ENCODE peak calls at places on chromosomes 1 and 21, in six cellular contexts. T, P, E, M, H and J are unnamed samples.

GRCh38 chr1:83791821-83792437 is 207.0 kb downstream of the TTLL7 start:
- DNase-seq in P (no peak), H (no peak), E (peak; percentile 83), T (no peak), M (peak; percentile 0), J (no peak)

GRCh38 chr21:16196521-16197208 is 466.9 kb downstream of the USP25 start:
- DNase-seq in P (no peak), T (no peak), H (no peak), E (peak; percentile 17), M (no peak), J (no peak)

GRCh38 chr1:76247261-76247852 is 172.8 kb downstream of the ST6GALNAC3 start:
- DNase-seq in E (no peak), M (no peak), H (peak; percentile 69), T (no peak), P (peak; percentile 35), J (no peak)

GRCh38 chr1:35535243-35535642 is 22.0 kb downstream of the KIAA0319L start:
- DNase-seq in M (peak; percentile 7), H (no peak), E (no peak), T (no peak), P (no peak), J (no peak)

GRCh38 chr21:15442743-15443142 is 287.0 kb upstream of the USP25 start:
- DNase-seq in H (no peak), T (no peak), E (peak; percentile 12), M (no peak), P (no peak), J (no peak)

GRCh38 chr21:29245104-29245643 is 53.5 kb upstream of the BACH1 start:
- DNase-seq in P (no peak), E (peak; percentile 79), T (no peak), H (no peak), M (peak; percentile 61), J (no peak)

GRCh38 chr1:47703161-47703825 is 265.4 kb downstream of the FOXD2 start:
- DNase-seq in P (no peak), H (no peak), M (no peak), E (no peak), T (no peak), J (no peak)

GRCh38 chr21:15051652-15052554 is 12.9 kb downstream of the NRIP1 start:
- DNase-seq in E (peak; percentile 55), P (no peak), H (peak; percentile 12), M (peak; percentile 47), T (no peak), J (no peak)

GRCh38 chr1:228108742-228109072 is 392 bp downstream of the MRPL55 start:
- DNase-seq in H (no peak), M (no peak), E (no peak), T (no peak), P (no peak), J (no peak)

GRCh38 chr1:24191860-24192259 is 4.8 kb upstream of the IFNLR1 start:
- DNase-seq in H (no peak), T (no peak), E (peak; percentile 84), M (peak; percentile 66), P (no peak), J (no peak)

GRCh38 chr21:27649746-27650145 is 682.9 kb upstream of the ADAMTS5 start:
- DNase-seq in E (no peak), M (peak; percentile 70), H (no peak), P (no peak), T (no peak), J (no peak)

GRCh38 chr1:225919906-225920305 is 4.1 kb downstream of the PYCR2 start:
- DNase-seq in M (peak; percentile 77), E (peak; percentile 61), P (no peak), T (no peak), H (no peak), J (no peak)

GRCh38 chr1:166858726-166859419 is 17.2 kb downstream of the TADA1 start:
- DNase-seq in T (no peak), E (no peak), P (no peak), H (no peak), M (no peak), J (no peak)

GRCh38 chr1:57947471-57947870 is 523.6 kb upstream of the DAB1 start:
- DNase-seq in M (no peak), E (no peak), H (no peak), P (no peak), T (no peak), J (no peak)

GRCh38 chr1:208137144-208137682 is 107.0 kb downstream of the PLXNA2 start:
- DNase-seq in H (no peak), M (peak; percentile 56), T (no peak), E (no peak), P (no peak), J (no peak)

GRCh38 chr1:47403321-47403720 is 12.8 kb upstream of the FOXE3 start:
- DNase-seq in H (no peak), T (no peak), M (no peak), E (no peak), P (no peak), J (no peak)

GRCh38 chr1:21935891-21936365 is 1.2 kb downstream of the HSPG2 start:
- DNase-seq in P (no peak), E (peak; percentile 35), T (no peak), M (no peak), H (peak; percentile 60), J (no peak)

GRCh38 chr1:167805041-167805556 is 83.3 kb downstream of the MPZL1 start:
- DNase-seq in P (no peak), H (no peak), T (no peak), E (no peak), M (no peak), J (no peak)

GRCh38 chr1:150152772-150153461 is 3.2 kb downstream of the PLEKHO1 start:
- DNase-seq in M (peak; percentile 86), T (no peak), P (no peak), H (peak; percentile 42), E (peak; percentile 85), J (no peak)

DNA sequence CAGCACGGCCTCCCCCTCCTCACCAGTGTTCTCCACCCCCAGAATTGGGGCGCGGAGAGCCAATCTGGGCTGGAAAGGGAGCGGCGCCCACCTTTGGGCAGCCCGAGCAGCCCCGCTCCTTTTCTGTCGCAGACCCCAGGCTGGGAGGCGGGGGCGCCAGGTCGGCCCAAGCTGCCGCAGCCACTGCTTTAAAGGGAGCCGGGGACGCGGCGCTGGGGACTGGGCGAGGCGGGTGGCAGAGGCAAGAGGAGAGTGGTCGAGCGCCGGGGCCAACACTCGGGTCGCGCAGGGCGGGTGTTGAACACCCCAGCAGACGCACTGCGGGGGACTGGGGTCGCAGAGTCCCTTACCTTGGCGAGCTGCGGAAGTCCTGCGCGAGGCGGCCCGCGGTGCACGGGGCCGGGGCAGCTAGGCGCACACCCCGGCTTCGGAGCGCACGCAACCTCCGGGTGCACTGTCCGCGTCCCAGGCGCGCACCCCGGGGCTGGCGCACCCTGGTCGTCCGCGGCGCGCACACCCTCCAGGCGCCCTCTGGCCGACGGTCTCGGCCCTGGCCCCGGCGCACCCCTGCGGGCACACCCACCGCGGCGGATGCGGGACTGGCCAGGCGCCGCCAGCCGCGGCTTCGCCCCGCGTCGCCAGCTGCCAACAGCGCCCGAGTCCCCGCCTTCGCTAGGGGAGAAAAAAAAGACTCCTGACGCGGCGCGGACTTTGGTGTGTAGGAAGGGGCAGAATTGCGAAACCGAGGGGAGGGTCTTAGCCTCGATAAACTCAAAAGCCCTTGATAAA is at the start of gene KANK4:
- DNase-seq in M (no peak), E (no peak), H (peak; percentile 40), P (no peak), T (no peak), J (peak; percentile 54)
- H2AK5ac ChIP-seq in M (no peak within 1 kb of the TSS), E (no peak within 1 kb of the TSS), H (no peak within 1 kb of the TSS), P (no peak within 1 kb of the TSS), T (no peak within 1 kb of the TSS), J (no peak within 1 kb of the TSS)

GRCh38 chr1:173431663-173432045 is 45.5 kb upstream of the PRDX6 start:
- DNase-seq in P (no peak), H (no peak), T (no peak), E (no peak), M (peak; percentile 41), J (no peak)

GRCh38 chr1:173430707-173431662 is 46.1 kb upstream of the PRDX6 start:
- DNase-seq in M (peak; percentile 88), E (peak; percentile 89), P (peak; percentile 93), H (peak; percentile 96), T (peak; percentile 87), J (peak; percentile 86)

GRCh38 chr1:173427146-173428054 is 49.7 kb upstream of the PRDX6 start:
- DNase-seq in P (no peak), E (no peak), H (no peak), M (no peak), T (no peak), J (no peak)

GRCh38 chr1:173432331-173432730 is 44.8 kb upstream of the PRDX6 start:
- DNase-seq in M (no peak), E (no peak), T (no peak), H (no peak), P (no peak), J (no peak)

GRCh38 chr1:173429517-173430477 is 47.3 kb upstream of the PRDX6 start:
- DNase-seq in H (peak; percentile 90), M (peak; percentile 96), P (peak; percentile 66), T (peak; percentile 15), E (peak; percentile 94), J (peak; percentile 82)
- H2AK5ac ChIP-seq in H (no peak overlapping the region), M (peak overlapping the region; percentile 72), P (no peak overlapping the region), T (no peak overlapping the region), E (peak overlapping the region; percentile 95), J (no peak overlapping the region)

GRCh38 chr1:182600745-182601415 is 3.3 kb downstream of the RGS16 start:
- DNase-seq in M (no peak), P (no peak), E (no peak), T (no peak), H (no peak), J (no peak)
- H2AK5ac ChIP-seq in M (no peak overlapping the region), P (no peak overlapping the region), E (no peak overlapping the region), T (no peak overlapping the region), H (no peak overlapping the region), J (no peak overlapping the region)

GRCh38 chr1:71080178-71080781 is 555 bp downstream of the ZRANB2 start:
- DNase-seq in M (peak; percentile 7), H (peak; percentile 53), T (no peak), E (peak; percentile 22), P (no peak), J (no peak)
- H2AK5ac ChIP-seq in M (peak overlapping the region; percentile 52), H (no peak overlapping the region), T (no peak overlapping the region), E (peak overlapping the region; percentile 95), P (no peak overlapping the region), J (no peak overlapping the region)

GRCh38 chr1:27011976-27012563 is 580 bp downstream of the TENT5B start:
- DNase-seq in M (no peak), P (no peak), H (peak; percentile 28), E (no peak), T (no peak), J (no peak)
- H2AK5ac ChIP-seq in M (peak overlapping the region; percentile 5), P (peak overlapping the region; percentile 1), H (no peak overlapping the region), E (peak overlapping the region; percentile 96), T (no peak overlapping the region), J (no peak overlapping the region)

GRCh38 chr1:9376430-9376829 is 83.7 kb downstream of the SPSB1 start:
- DNase-seq in H (no peak), T (no peak), P (no peak), E (no peak), M (no peak), J (no peak)
- H2AK5ac ChIP-seq in H (no peak overlapping the region), T (no peak overlapping the region), P (no peak overlapping the region), E (peak overlapping the region; percentile 93), M (peak overlapping the region; percentile 88), J (no peak overlapping the region)